ENCODE peak calls at places on chromosome 7, in four cellular contexts. One of them, this sample, is unnamed.

GRCh38 chr7:23530901-23531793 is 634 bp downstream of the TRA2A start:
- DNase-seq in PC-3: peak
- DNase-seq in B cell: peak
- DNase-seq in NCI-H1105 treated with DMSO at 0.1 percent for 48 hours: peak
- DNase-seq in this sample: peak

GRCh38 chr7:28078036-28078901 is 102.3 kb downstream of the JAZF1 start:
- DNase-seq in B cell: peak
- DNase-seq in PC-3: peak
- DNase-seq in NCI-H1105 treated with DMSO at 0.1 percent for 48 hours: peak
- DNase-seq in this sample: peak

GRCh38 chr7:26367219-26367711 is 75.6 kb downstream of the SNX10 start:
- DNase-seq in B cell: no peak
- DNase-seq in PC-3: no peak
- DNase-seq in NCI-H1105 treated with DMSO at 0.1 percent for 48 hours: no peak
- DNase-seq in this sample: no peak

GRCh38 chr7:54758702-54759665 is at the start of gene SEC61G:
- DNase-seq in NCI-H1105 treated with DMSO at 0.1 percent for 48 hours: peak
- DNase-seq in B cell: peak
- DNase-seq in PC-3: peak
- DNase-seq in this sample: peak

GRCh38 chr7:7369134-7369533 is 166.5 kb downstream of the COL28A1 start:
- DNase-seq in B cell: no peak
- DNase-seq in PC-3: peak
- DNase-seq in NCI-H1105 treated with DMSO at 0.1 percent for 48 hours: no peak
- DNase-seq in this sample: no peak

GRCh38 chr7:26944959-26945358 is 80.6 kb upstream of the SKAP2 start:
- DNase-seq in PC-3: no peak
- DNase-seq in NCI-H1105 treated with DMSO at 0.1 percent for 48 hours: no peak
- DNase-seq in B cell: no peak
- DNase-seq in this sample: no peak

GRCh38 chr7:121015560-121015959 is 27.0 kb downstream of the CPED1 start:
- DNase-seq in B cell: no peak
- DNase-seq in PC-3: no peak
- DNase-seq in NCI-H1105 treated with DMSO at 0.1 percent for 48 hours: no peak
- DNase-seq in this sample: no peak

GRCh38 chr7:44486693-44487092 is 3.8 kb downstream of the NUDCD3 start:
- DNase-seq in PC-3: no peak
- DNase-seq in NCI-H1105 treated with DMSO at 0.1 percent for 48 hours: no peak
- DNase-seq in B cell: no peak
- DNase-seq in this sample: no peak

GRCh38 chr7:78149787-78150186 is 351.2 kb downstream of the PHTF2 start:
- DNase-seq in PC-3: no peak
- DNase-seq in B cell: no peak
- DNase-seq in NCI-H1105 treated with DMSO at 0.1 percent for 48 hours: no peak
- DNase-seq in this sample: no peak

GRCh38 chr7:65980478-65981250 is 1.3 kb downstream of the GUSB start:
- DNase-seq in PC-3: peak
- DNase-seq in NCI-H1105 treated with DMSO at 0.1 percent for 48 hours: no peak
- DNase-seq in B cell: peak
- DNase-seq in this sample: no peak

GRCh38 chr7:73359746-73360375 is 31.9 kb downstream of the FKBP6 start:
- DNase-seq in B cell: no peak
- DNase-seq in NCI-H1105 treated with DMSO at 0.1 percent for 48 hours: no peak
- DNase-seq in PC-3: no peak
- DNase-seq in this sample: no peak

GRCh38 chr7:44071726-44072363 is 6.5 kb upstream of the PGAM2 start:
- DNase-seq in NCI-H1105 treated with DMSO at 0.1 percent for 48 hours: no peak
- DNase-seq in PC-3: no peak
- DNase-seq in B cell: no peak
- DNase-seq in this sample: no peak

GRCh38 chr7:157411580-157411979 is 74.8 kb downstream of the DNAJB6 start:
- DNase-seq in PC-3: peak
- DNase-seq in B cell: no peak
- DNase-seq in NCI-H1105 treated with DMSO at 0.1 percent for 48 hours: no peak
- DNase-seq in this sample: no peak

GRCh38 chr7:45543470-45543869 is 30.7 kb upstream of the ADCY1 start:
- DNase-seq in B cell: no peak
- DNase-seq in NCI-H1105 treated with DMSO at 0.1 percent for 48 hours: no peak
- DNase-seq in PC-3: no peak
- DNase-seq in this sample: no peak

GRCh38 chr7:159188011-159188410 is 43.3 kb upstream of the VIPR2 start:
- DNase-seq in NCI-H1105 treated with DMSO at 0.1 percent for 48 hours: no peak
- DNase-seq in B cell: no peak
- DNase-seq in PC-3: no peak
- DNase-seq in this sample: no peak

GRCh38 chr7:134587736-134588135 is 38.8 kb downstream of the AKR1B15 start:
- DNase-seq in B cell: no peak
- DNase-seq in PC-3: no peak
- DNase-seq in NCI-H1105 treated with DMSO at 0.1 percent for 48 hours: no peak
- DNase-seq in this sample: no peak

GRCh38 chr7:42414961-42415505 is 178.0 kb upstream of the GLI3 start:
- DNase-seq in PC-3: peak
- DNase-seq in B cell: no peak
- DNase-seq in NCI-H1105 treated with DMSO at 0.1 percent for 48 hours: no peak
- DNase-seq in this sample: no peak

GRCh38 chr7:18873674-18874341 is 243.6 kb downstream of the TWIST1 start:
- DNase-seq in PC-3: peak
- DNase-seq in B cell: no peak
- DNase-seq in NCI-H1105 treated with DMSO at 0.1 percent for 48 hours: no peak
- DNase-seq in this sample: no peak

GRCh38 chr7:105010538-105011523 is 3.2 kb upstream of the KMT2E start:
- DNase-seq in B cell: peak
- DNase-seq in NCI-H1105 treated with DMSO at 0.1 percent for 48 hours: no peak
- DNase-seq in PC-3: no peak
- DNase-seq in this sample: no peak

GRCh38 chr7:37376386-37376785 is 72.3 kb downstream of the ELMO1 start:
- DNase-seq in PC-3: no peak
- DNase-seq in NCI-H1105 treated with DMSO at 0.1 percent for 48 hours: no peak
- DNase-seq in B cell: no peak
- DNase-seq in this sample: no peak

GRCh38 chr7:108972009-108972408 is 402.3 kb downstream of the DNAJB9 start:
- DNase-seq in PC-3: no peak
- DNase-seq in NCI-H1105 treated with DMSO at 0.1 percent for 48 hours: peak
- DNase-seq in B cell: no peak
- DNase-seq in this sample: no peak

GRCh38 chr7:4794591-4795350 is 19.3 kb downstream of the AP5Z1 start:
- DNase-seq in PC-3: peak
- DNase-seq in NCI-H1105 treated with DMSO at 0.1 percent for 48 hours: no peak
- DNase-seq in B cell: no peak
- DNase-seq in this sample: no peak

GRCh38 chr7:69728299-69728698 is 130.0 kb downstream of the AUTS2 start:
- DNase-seq in NCI-H1105 treated with DMSO at 0.1 percent for 48 hours: no peak
- DNase-seq in PC-3: no peak
- DNase-seq in B cell: no peak
- DNase-seq in this sample: no peak

GRCh38 chr7:74051193-74051592 is 23.2 kb downstream of the ELN start:
- DNase-seq in PC-3: no peak
- DNase-seq in NCI-H1105 treated with DMSO at 0.1 percent for 48 hours: no peak
- DNase-seq in B cell: no peak
- DNase-seq in this sample: no peak

GRCh38 chr7:18700147-18700546 is 204.6 kb downstream of the HDAC9 start:
- DNase-seq in NCI-H1105 treated with DMSO at 0.1 percent for 48 hours: peak
- DNase-seq in B cell: peak
- DNase-seq in PC-3: peak
- DNase-seq in this sample: no peak

GRCh38 chr7:148761499-148762278 is 63.0 kb downstream of the CUL1 start:
- DNase-seq in PC-3: no peak
- DNase-seq in B cell: no peak
- DNase-seq in NCI-H1105 treated with DMSO at 0.1 percent for 48 hours: no peak
- DNase-seq in this sample: no peak

GRCh38 chr7:13057462-13058200 is 370.2 kb downstream of the ARL4A start:
- DNase-seq in PC-3: no peak
- DNase-seq in B cell: peak
- DNase-seq in NCI-H1105 treated with DMSO at 0.1 percent for 48 hours: no peak
- DNase-seq in this sample: no peak

GRCh38 chr7:14332155-14332554 is 342.7 kb upstream of the ETV1 start:
- DNase-seq in NCI-H1105 treated with DMSO at 0.1 percent for 48 hours: no peak
- DNase-seq in PC-3: no peak
- DNase-seq in B cell: no peak
- DNase-seq in this sample: no peak

GRCh38 chr7:74155810-74156395 is 18.3 kb upstream of the EIF4H start:
- DNase-seq in B cell: no peak
- DNase-seq in NCI-H1105 treated with DMSO at 0.1 percent for 48 hours: no peak
- DNase-seq in PC-3: no peak
- DNase-seq in this sample: no peak

GRCh38 chr7:45026984-45027773 is 27.2 kb downstream of the CCM2 start:
- DNase-seq in B cell: peak
- DNase-seq in PC-3: no peak
- DNase-seq in NCI-H1105 treated with DMSO at 0.1 percent for 48 hours: no peak
- DNase-seq in this sample: no peak

GRCh38 chr7:76505168-76506080 is 4.9 kb upstream of the UPK3B start:
- DNase-seq in B cell: no peak
- DNase-seq in PC-3: no peak
- DNase-seq in NCI-H1105 treated with DMSO at 0.1 percent for 48 hours: no peak
- DNase-seq in this sample: no peak

GRCh38 chr7:142110098-142110497 is 1.4 kb upstream of the MGAM2 start:
- DNase-seq in B cell: no peak
- DNase-seq in PC-3: peak
- DNase-seq in NCI-H1105 treated with DMSO at 0.1 percent for 48 hours: no peak
- DNase-seq in this sample: no peak

GRCh38 chr7:122726881-122727280 is 24.2 kb upstream of the RNF148 start:
- DNase-seq in B cell: no peak
- DNase-seq in NCI-H1105 treated with DMSO at 0.1 percent for 48 hours: no peak
- DNase-seq in PC-3: no peak
- DNase-seq in this sample: no peak